ENCODE peak calls at places on chromosomes 11 and 22, in four cellular contexts. M is left ventricle myocardium inferior, F is uterus, X is fibroblast of lung. G is an unnamed sample. For H3K27me3, the result is how much of the 10 kb centered on the place peaks cover.

GRCh38 chr22:48070760-48071159 is 1308.3 kb downstream of the TBC1D22A start:
- DNase-seq in M (no peak), F (no peak), X (no peak), G (no peak)

GRCh38 chr22:40058265-40058664 is 63.5 kb downstream of the FAM83F start:
- DNase-seq in M (no peak), F (no peak), X (no peak), G (no peak)

GRCh38 chr11:34168642-34169051 is 63.2 kb downstream of the NAT10 start:
- DNase-seq in M (no peak), F (peak), X (peak), G (no peak)

GRCh38 chr11:6389921-6390717 is at the start of gene SMPD1:
- DNase-seq in M (peak), F (peak), X (peak), G (peak)

GRCh38 chr11:75031224-75031753 is 42.6 kb downstream of the NEU3 start:
- DNase-seq in M (no peak), F (no peak), X (peak), G (peak)

GRCh38 chr11:116605543-116605942 is 167.2 kb downstream of the BUD13 start:
- DNase-seq in M (no peak), F (no peak), X (peak), G (peak)

GRCh38 chr22:22479999-22480532 is 28.5 kb downstream of the ZNF280B start:
- DNase-seq in M (no peak), F (no peak), X (peak), G (no peak)

GRCh38 chr11:70901951-70902521 is 350.3 kb downstream of the SHANK2 start:
- DNase-seq in M (no peak), F (no peak), X (no peak), G (no peak)

GRCh38 chr22:44618400-44618799 is 83.6 kb upstream of the PRR5 start:
- DNase-seq in M (no peak), F (no peak), X (no peak), G (no peak)

GRCh38 chr11:84264066-84264465 is 977.9 kb upstream of the CCDC90B start:
- DNase-seq in M (no peak), F (no peak), X (no peak), G (no peak)

GRCh38 chr22:24744638-24745037 is 29.9 kb downstream of the PIWIL3 start:
- DNase-seq in M (no peak), F (no peak), X (no peak), G (no peak)

GRCh38 chr11:95788921-95789505 is 569 bp downstream of the FAM76B start:
- DNase-seq in M (no peak), F (peak), X (peak), G (no peak)

GRCh38 chr11:15770798-15771414 is 585.4 kb downstream of the SOX6 start:
- DNase-seq in M (peak), F (peak), X (peak), G (no peak)

GRCh38 chr11:102836290-102836875 is 7.0 kb downstream of the MMP3 start:
- DNase-seq in M (no peak), F (no peak), X (peak), G (no peak)

GRCh38 chr11:76770642-76771445 is 12.3 kb upstream of the TSKU start:
- DNase-seq in M (no peak), F (peak), X (peak), G (peak)

GRCh38 chr11:284081-285020 is 4.6 kb upstream of the PGGHG start:
- DNase-seq in M (no peak), F (peak), X (no peak), G (no peak)
- H3K27me3 ChIP-seq in M (half or more), F (under half), X (under half), G (half or more)

GRCh38 chr22:50079689-50080465 is 5.3 kb downstream of the MLC1 start:
- DNase-seq in M (no peak), F (peak), X (no peak), G (no peak)
- H3K27me3 ChIP-seq in M (under half), F (under half), X (under half), G (under half)

GRCh38 chr11:134413334-134414035 is 1.4 kb upstream of the B3GAT1 start:
- DNase-seq in M (no peak), F (no peak), X (no peak), G (no peak)
- H3K27me3 ChIP-seq in M (half or more), F (under half), X (under half), G (under half)

DNA sequence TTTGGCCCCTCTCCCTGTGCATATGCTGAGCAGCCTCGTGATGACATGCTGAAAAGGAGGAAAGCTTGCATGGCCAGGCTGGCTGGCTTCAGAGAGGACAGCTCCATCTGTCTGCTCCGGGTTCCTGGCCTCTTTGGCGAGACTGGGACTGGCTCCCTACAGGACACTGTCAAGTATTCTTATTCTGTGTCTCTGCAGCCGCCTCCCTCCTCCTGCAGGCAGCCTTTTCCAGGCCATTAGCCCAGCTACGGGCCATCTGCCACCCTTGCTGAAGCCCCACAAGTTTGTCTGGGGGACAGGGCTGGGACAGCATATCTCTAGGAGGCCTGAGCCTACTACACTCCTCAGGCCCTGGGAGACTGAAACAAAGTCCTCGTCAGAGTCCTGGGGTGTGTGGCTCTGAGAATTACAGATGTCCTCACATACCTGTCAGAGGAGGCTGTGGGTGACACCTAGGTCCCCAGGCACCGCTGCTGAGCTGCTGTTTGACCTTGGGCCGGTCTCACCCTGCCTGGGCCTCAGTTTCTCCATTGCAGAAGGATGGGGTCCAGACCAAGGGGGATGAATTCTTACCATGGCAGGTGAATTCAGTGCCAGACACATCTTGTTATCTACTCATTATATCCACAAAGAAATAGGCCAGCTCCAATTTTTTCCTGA is 11.0 kb downstream of the MRGPRG start:
- DNase-seq in M (peak), F (no peak), X (no peak), G (no peak)
- H3K27me3 ChIP-seq in M (under half), F (under half), X (under half), G (under half)

GRCh38 chr11:17748761-17749721 is 14.5 kb downstream of the KCNC1 start:
- DNase-seq in M (no peak), F (no peak), X (no peak), G (no peak)

GRCh38 chr11:17746096-17746495 is 11.5 kb downstream of the KCNC1 start:
- DNase-seq in M (no peak), F (no peak), X (no peak), G (no peak)

GRCh38 chr11:17750013-17750816 is 15.6 kb downstream of the KCNC1 start:
- DNase-seq in M (no peak), F (no peak), X (no peak), G (no peak)

GRCh38 chr11:17747131-17747955 is 12.8 kb downstream of the KCNC1 start:
- DNase-seq in M (no peak), F (no peak), X (no peak), G (no peak)

GRCh38 chr11:17748044-17748443 is 13.5 kb downstream of the KCNC1 start:
- DNase-seq in M (no peak), F (no peak), X (no peak), G (no peak)
- H3K27me3 ChIP-seq in M (under half), F (under half), X (under half), G (under half)

DNA sequence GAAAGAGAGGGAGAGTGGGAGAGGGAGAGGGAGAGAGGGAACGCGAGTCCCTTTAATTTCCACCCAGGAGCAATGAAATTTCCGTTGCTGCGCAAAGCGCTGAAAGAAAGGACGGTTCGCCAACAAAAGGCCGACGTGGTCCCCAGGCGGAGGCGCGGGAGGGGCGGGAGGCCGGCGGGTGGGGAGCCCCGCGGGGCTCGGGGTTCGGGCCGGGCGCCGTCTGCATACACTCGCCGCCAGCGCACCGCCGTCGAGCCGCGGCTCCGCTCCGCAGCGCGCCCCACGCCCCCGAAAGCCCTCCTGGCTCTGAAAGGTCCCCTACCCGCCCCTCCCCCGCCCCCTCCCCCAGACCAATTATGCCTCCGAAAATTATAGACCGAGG is at the start of gene FGF3:
- DNase-seq in M (no peak), F (no peak), X (no peak), G (no peak)
- H3K27me3 ChIP-seq in M (half or more), F (under half), X (under half), G (half or more)

GRCh38 chr11:68982134-68982533 is 1.3 kb upstream of the MRGPRD start:
- DNase-seq in M (no peak), F (no peak), X (no peak), G (no peak)
- H3K27me3 ChIP-seq in M (under half), F (under half), X (under half), G (under half)

DNA sequence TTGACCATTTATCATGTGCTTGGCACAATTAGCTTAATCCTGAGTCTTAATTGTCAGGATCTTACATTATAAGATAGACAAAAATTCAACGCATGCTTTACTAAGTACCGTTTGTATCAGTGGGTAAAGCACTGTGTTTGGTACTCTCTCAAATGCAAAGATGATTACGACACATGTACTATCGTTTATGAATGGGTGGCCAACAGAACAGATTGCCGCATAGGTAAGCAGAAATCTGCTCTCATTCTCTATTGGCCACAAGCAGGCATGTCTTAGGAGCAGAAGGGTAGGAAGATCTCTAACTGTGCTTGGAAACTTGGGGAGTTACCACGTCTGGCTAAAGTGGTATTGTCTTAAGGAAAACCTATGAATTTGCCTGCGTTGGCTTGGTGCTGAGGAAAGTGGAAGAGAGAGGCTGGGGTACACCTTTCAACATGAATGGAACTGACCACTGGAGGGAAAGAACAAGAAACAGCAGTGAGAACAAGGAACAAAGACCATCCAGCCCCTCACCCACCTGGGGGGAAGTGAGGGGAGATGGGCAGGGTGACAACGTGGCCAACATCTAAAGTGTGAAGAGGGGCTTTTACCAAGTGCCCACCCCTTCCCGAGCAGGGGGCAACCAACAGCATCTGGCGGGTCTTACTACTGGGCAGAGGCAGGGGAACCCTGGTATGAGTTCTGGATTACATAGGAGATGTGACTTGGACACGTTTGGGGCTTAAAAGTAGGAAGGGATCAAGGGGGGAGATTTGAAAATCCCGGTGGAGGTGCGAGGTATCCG is 1.0 kb upstream of the TUBA8 start:
- DNase-seq in M (no peak), F (no peak), X (no peak), G (no peak)
- H3K27me3 ChIP-seq in M (under half), F (under half), X (under half), G (under half)

GRCh38 chr11:69705246-69705856 is 1.5 kb upstream of the FGF19 start:
- DNase-seq in M (no peak), F (no peak), X (no peak), G (no peak)

GRCh38 chr11:69707156-69707555 is 3.3 kb upstream of the FGF19 start:
- DNase-seq in M (no peak), F (no peak), X (no peak), G (no peak)

GRCh38 chr11:69704508-69705245 is 855 bp upstream of the FGF19 start:
- DNase-seq in M (no peak), F (no peak), X (no peak), G (no peak)

GRCh38 chr11:69703711-69704507 is at the start of gene FGF19:
- DNase-seq in M (no peak), F (no peak), X (no peak), G (no peak)

DNA sequence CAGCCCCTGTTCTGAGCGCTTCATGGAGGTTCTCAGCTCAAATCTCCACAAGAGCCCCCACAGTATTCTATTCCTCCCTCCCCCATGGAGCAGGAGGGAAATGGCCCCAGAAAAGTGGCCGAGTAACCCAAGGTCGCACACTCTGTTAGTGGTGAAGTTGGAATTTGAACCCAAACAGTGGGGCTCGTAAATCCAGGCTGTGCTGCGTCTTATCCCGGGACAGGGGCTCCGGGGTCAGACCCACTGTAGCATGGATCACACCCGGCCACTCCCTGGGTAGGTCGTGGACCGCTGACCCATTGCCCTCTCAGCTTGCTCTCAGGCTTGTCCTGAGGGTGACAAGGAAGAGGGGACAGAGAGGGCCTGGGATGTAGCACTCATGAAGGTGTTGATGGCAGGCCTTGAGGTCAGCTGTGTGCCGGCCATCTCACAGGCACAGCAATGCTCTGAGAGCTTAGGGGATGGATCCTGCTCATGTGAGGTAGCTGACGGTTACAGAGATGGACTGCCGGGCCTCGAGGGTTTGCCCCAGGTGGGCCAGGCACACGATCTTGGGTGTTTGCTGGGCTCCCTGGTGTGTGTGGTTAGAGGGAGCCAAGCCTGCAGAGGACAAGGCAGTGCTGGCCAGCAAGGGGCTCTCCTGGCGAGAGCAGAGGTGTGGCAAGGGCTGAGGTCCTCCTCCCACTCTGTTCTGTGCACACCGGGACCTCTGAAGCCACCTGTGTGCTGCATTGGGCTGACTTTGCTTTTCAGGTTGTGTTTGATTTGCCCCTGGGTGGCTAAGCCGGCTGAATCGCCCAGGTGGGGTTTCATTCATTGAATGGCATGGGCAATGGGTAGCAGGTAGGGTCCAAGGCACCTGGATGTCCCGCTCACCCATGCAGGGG is 2.3 kb upstream of the FGF19 start:
- DNase-seq in M (no peak), F (no peak), X (no peak), G (no peak)
- H3K27me3 ChIP-seq in M (half or more), F (under half), X (under half), G (half or more)

G was measured in kidney epithelial cell.